ENCODE peak calls at places on chromosomes 7 and 10, in seven cellular contexts. H is OCI-LY7, R is body of pancreas, L is GM23338, A is thoracic aorta, N is mammary epithelial cell, K is stomach. M is an unnamed sample. For H3K4me1, the result is how much of the 10 kb centered on the place peaks cover.

GRCh38 chr10:102578782-102579181 is 65.5 kb upstream of the TRIM8 start:
- DNase-seq in H (no peak), N (no peak), K (no peak), L (no peak), A (no peak), R (no peak), M (no peak)

GRCh38 chr7:115183431-115184057 is 261.6 kb downstream of the MDFIC start:
- DNase-seq in L (no peak), R (no peak), A (no peak), H (no peak), K (no peak), N (no peak), M (no peak)

GRCh38 chr7:36280840-36281812 is 108.5 kb upstream of the ANLN start:
- DNase-seq in L (peak), R (peak), N (peak), A (no peak), K (peak), H (no peak), M (peak)

GRCh38 chr7:105346593-105347322 is 42.0 kb downstream of the SRPK2 start:
- DNase-seq in H (no peak), R (no peak), N (no peak), L (no peak), A (no peak), K (no peak), M (no peak)

GRCh38 chr7:71198887-71199286 is 66.9 kb downstream of the GALNT17 start:
- DNase-seq in K (no peak), N (no peak), R (no peak), A (no peak), L (no peak), H (no peak), M (no peak)

GRCh38 chr7:30989008-30989823 is 25.5 kb downstream of the GHRHR start:
- DNase-seq in H (no peak), R (no peak), L (no peak), K (no peak), A (no peak), N (no peak), M (no peak)

GRCh38 chr10:121904888-121905287 is 22.9 kb downstream of the ATE1 start:
- DNase-seq in H (no peak), K (no peak), N (no peak), L (no peak), A (no peak), R (no peak), M (no peak)

GRCh38 chr7:98909487-98909886 is 31.2 kb downstream of the TRRAP start:
- DNase-seq in N (no peak), K (no peak), L (no peak), R (no peak), H (no peak), A (no peak), M (no peak)

GRCh38 chr7:130942211-130942964 is 208.4 kb upstream of the KLF14 start:
- DNase-seq in R (peak), N (peak), K (peak), A (no peak), H (peak), L (no peak), M (peak)

GRCh38 chr10:19749185-19749729 is 67.0 kb upstream of the PLXDC2 start:
- DNase-seq in H (no peak), A (no peak), N (peak), K (no peak), R (no peak), L (no peak), M (no peak)

GRCh38 chr7:26680616-26681015 is 183.8 kb downstream of the SKAP2 start:
- DNase-seq in H (no peak), A (no peak), K (no peak), N (no peak), R (no peak), L (no peak), M (no peak)

GRCh38 chr7:31478018-31478417 is 35.9 kb upstream of the ITPRID1 start:
- DNase-seq in K (no peak), L (peak), A (no peak), R (no peak), N (no peak), H (no peak), M (no peak)

GRCh38 chr7:2201128-2201527 is 31.6 kb downstream of the MAD1L1 start:
- DNase-seq in A (no peak), L (no peak), N (no peak), H (no peak), K (no peak), R (no peak), M (no peak)

GRCh38 chr7:57427594-57427993 is 22.4 kb upstream of the ZNF716 start:
- DNase-seq in K (no peak), N (no peak), H (no peak), A (no peak), L (no peak), R (no peak), M (no peak)

GRCh38 chr7:37248396-37248836 is 200.2 kb downstream of the ELMO1 start:
- DNase-seq in L (peak), N (no peak), R (peak), K (no peak), H (no peak), A (no peak), M (no peak)

GRCh38 chr7:158856883-158857668 is 718 bp downstream of the DYNC2I1 start:
- DNase-seq in H (no peak), A (no peak), N (no peak), R (no peak), K (no peak), L (no peak), M (no peak)

GRCh38 chr10:9547921-9548904 is 1469.5 kb upstream of the CELF2 start:
- DNase-seq in L (no peak), K (no peak), R (no peak), H (no peak), N (no peak), A (no peak), M (no peak)

GRCh38 chr10:99768430-99769011 is 13.9 kb upstream of the ABCC2 start:
- DNase-seq in K (no peak), H (no peak), A (no peak), L (no peak), N (no peak), R (no peak), M (no peak)
- H3K27ac ChIP-seq in K (no peak), H (no peak), A (no peak), L (no peak), N (no peak), R (no peak), M (no peak)

GRCh38 chr10:3807928-3808496 is 23.0 kb upstream of the KLF6 start:
- DNase-seq in L (no peak), R (no peak), N (no peak), K (no peak), A (no peak), H (no peak), M (no peak)

GRCh38 chr10:3811331-3811870 is 26.4 kb upstream of the KLF6 start:
- DNase-seq in H (peak), L (no peak), N (peak), A (no peak), R (peak), K (peak), M (peak)

GRCh38 chr10:3807221-3807927 is 22.4 kb upstream of the KLF6 start:
- DNase-seq in R (no peak), N (no peak), A (no peak), H (peak), L (peak), K (no peak), M (no peak)

GRCh38 chr10:3806603-3807002 is 21.6 kb upstream of the KLF6 start:
- DNase-seq in H (peak), N (peak), A (no peak), L (no peak), K (peak), R (peak), M (no peak)

DNA sequence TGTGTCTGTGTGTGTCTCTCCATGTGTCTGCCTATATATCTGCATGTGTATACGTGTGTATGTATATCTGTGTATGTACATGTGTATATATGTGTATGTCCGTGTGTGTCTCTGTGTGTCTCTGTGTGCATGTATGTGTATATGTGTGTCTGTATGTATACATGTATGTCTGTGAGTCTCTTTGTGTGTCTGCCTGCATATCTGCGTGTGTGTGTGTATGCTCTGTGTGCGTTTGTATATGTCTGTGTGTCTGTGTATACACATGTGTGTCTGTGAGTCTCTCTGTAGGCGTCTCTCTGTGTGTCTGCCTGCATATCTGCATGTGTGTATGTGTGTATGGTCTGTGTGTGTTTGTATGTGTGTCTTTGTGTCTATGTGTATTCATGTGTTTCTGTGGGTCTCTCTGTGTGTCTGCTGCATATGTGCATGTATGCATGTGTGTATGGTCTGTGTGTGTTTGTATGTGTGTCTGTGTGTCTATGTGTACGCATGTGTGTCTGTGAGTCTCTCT is 23.7 kb upstream of the KLF6 start:
- DNase-seq in L (no peak), R (no peak), K (no peak), H (no peak), N (no peak), A (no peak), M (no peak)
- H3K4me1 ChIP-seq in L (under half), R (half or more), K (half or more), H (half or more), N (half or more), A (half or more), M (under half)

DNA sequence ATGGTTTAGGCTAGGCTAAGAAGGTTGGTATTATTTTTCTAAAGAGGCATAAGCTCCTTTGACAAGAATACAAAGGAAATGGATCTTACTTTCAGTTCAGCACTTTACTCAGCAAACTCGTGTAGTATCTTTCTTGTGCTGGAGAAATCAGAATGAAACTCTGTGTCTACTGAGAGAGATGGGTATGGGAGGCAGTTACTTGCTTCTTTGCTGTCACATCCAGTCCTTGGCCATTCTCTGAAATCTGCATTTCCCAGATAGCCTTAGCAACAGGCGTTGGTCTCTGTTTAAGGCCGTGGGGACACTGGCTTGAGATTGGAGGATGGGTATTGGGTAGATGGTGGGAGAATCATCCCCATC is 180.5 kb downstream of the NRP1 start:
- DNase-seq in A (no peak), H (no peak), L (no peak), N (no peak), K (no peak), R (no peak), M (no peak)
- H3K27ac ChIP-seq in A (peak), H (no peak), L (no peak), N (no peak), K (no peak), R (no peak), M (no peak)

GRCh38 chr7:519429-519973 is at the start of gene PDGFA:
- DNase-seq in N (peak), R (peak), K (peak), H (no peak), L (no peak), A (no peak), M (no peak)
- H3K4me1 ChIP-seq in N (under half), R (half or more), K (half or more), H (under half), L (under half), A (half or more), M (under half)